ENCODE peak calls at places on chromosomes 6 and 20, in nine cellular contexts. Z, M, H, S, W, L, D, C and P are unnamed samples.

GRCh38 chr20:49268600-49269365 is 9.1 kb downstream of the ZNFX1 start:
- DNase-seq in Z (peak; percentile 71), M (no peak), H (no peak), S (no peak), W (no peak), L (no peak), D (no peak), C (no peak), P (no peak)

GRCh38 chr6:129929433-129929832 is 68.3 kb upstream of the TMEM244 start:
- DNase-seq in Z (peak; percentile 93), M (peak; percentile 75), H (no peak), S (no peak), W (peak; percentile 14), L (no peak), D (no peak), C (no peak), P (no peak)

GRCh38 chr20:50919567-50919966 is 11.7 kb downstream of the ADNP start:
- DNase-seq in Z (peak; percentile 93), M (no peak), H (no peak), S (no peak), W (no peak), L (no peak), D (no peak), C (no peak), P (no peak)

GRCh38 chr20:59955131-59955796 is 3.0 kb upstream of the CDH26 start:
- DNase-seq in Z (no peak), M (no peak), H (peak; percentile 34), S (no peak), W (peak; percentile 30), L (no peak), D (peak; percentile 48), C (no peak), P (peak; percentile 84)

GRCh38 chr6:85516168-85516567 is 66.3 kb downstream of the NT5E start:
- DNase-seq in Z (peak; percentile 54), M (no peak), H (no peak), S (no peak), W (no peak), L (no peak), D (no peak), C (no peak), P (no peak)

GRCh38 chr6:17431581-17431980 is 38.2 kb downstream of the CAP2 start:
- DNase-seq in Z (peak; percentile 80), M (peak; percentile 74), H (no peak), S (no peak), W (no peak), L (no peak), D (no peak), C (no peak), P (no peak)

GRCh38 chr6:25279748-25280616 is 808 bp downstream of the CARMIL1 start:
- DNase-seq in Z (no peak), M (no peak), H (no peak), S (peak; percentile 6), W (peak; percentile 54), L (no peak), D (peak; percentile 39), C (peak; percentile 65), P (no peak)

GRCh38 chr6:79543411-79543810 is 6.2 kb upstream of the LCA5 start:
- DNase-seq in Z (no peak), M (no peak), H (no peak), S (no peak), W (peak; percentile 63), L (no peak), D (no peak), C (no peak), P (no peak)

GRCh38 chr6:112560651-112561050 is 213.5 kb downstream of the RFPL4B start:
- DNase-seq in Z (no peak), M (no peak), H (no peak), S (no peak), W (no peak), L (no peak), D (no peak), C (no peak), P (no peak)

GRCh38 chr20:61127311-61128044 is 124.6 kb upstream of the CDH4 start:
- DNase-seq in Z (peak; percentile 34), M (peak; percentile 35), H (no peak), S (no peak), W (no peak), L (no peak), D (no peak), C (no peak), P (no peak)

GRCh38 chr20:4161447-4162251 is 146.3 kb upstream of the RNF24 start:
- DNase-seq in Z (peak; percentile 32), M (no peak), H (peak; percentile 82), S (no peak), W (no peak), L (no peak), D (peak; percentile 52), C (no peak), P (no peak)

GRCh38 chr20:17460119-17460518 is 71.1 kb downstream of the BFSP1 start:
- DNase-seq in Z (no peak), M (no peak), H (no peak), S (no peak), W (no peak), L (no peak), D (peak; percentile 4), C (no peak), P (no peak)

GRCh38 chr20:33704197-33704924 is 15.7 kb downstream of the PXMP4 start:
- DNase-seq in Z (no peak), M (no peak), H (no peak), S (no peak), W (no peak), L (no peak), D (no peak), C (no peak), P (no peak)

GRCh38 chr6:26304213-26305096 is 60.5 kb upstream of the BTN3A2 start:
- DNase-seq in Z (peak; percentile 70), M (no peak), H (no peak), S (no peak), W (no peak), L (no peak), D (peak; percentile 76), C (peak; percentile 65), P (peak; percentile 68)

GRCh38 chr6:80338201-80338836 is 231.8 kb downstream of the BCKDHB start:
- DNase-seq in Z (peak; percentile 37), M (no peak), H (no peak), S (peak; percentile 72), W (no peak), L (peak; percentile 36), D (peak; percentile 35), C (peak; percentile 86), P (peak; percentile 51)

GRCh38 chr20:32536861-32537656 is 48.1 kb downstream of the NOL4L start:
- DNase-seq in Z (no peak), M (no peak), H (peak; percentile 85), S (no peak), W (peak; percentile 97), L (peak; percentile 82), D (peak; percentile 68), C (peak; percentile 87), P (peak; percentile 13)

GRCh38 chr20:39602649-39603048 is 640.5 kb downstream of the DHX35 start:
- DNase-seq in Z (no peak), M (no peak), H (no peak), S (no peak), W (no peak), L (no peak), D (no peak), C (no peak), P (no peak)

GRCh38 chr6:16766836-16767745 is 5.8 kb upstream of the ATXN1 start:
- DNase-seq in Z (peak; percentile 75), M (no peak), H (no peak), S (no peak), W (no peak), L (no peak), D (no peak), C (no peak), P (no peak)

GRCh38 chr6:116277124-116277523 is 2.6 kb downstream of the TSPYL1 start:
- DNase-seq in Z (no peak), M (no peak), H (no peak), S (no peak), W (no peak), L (no peak), D (no peak), C (no peak), P (no peak)

GRCh38 chr20:14374191-14374590 is 36.8 kb upstream of the FLRT3 start:
- DNase-seq in Z (no peak), M (no peak), H (no peak), S (no peak), W (no peak), L (no peak), D (no peak), C (no peak), P (no peak)

GRCh38 chr20:56778765-56779195 is 149.7 kb downstream of the TFAP2C start:
- DNase-seq in Z (peak; percentile 43), M (no peak), H (no peak), S (no peak), W (no peak), L (no peak), D (no peak), C (no peak), P (no peak)

GRCh38 chr6:125149256-125150144 is 4.1 kb upstream of the TPD52L1 start:
- DNase-seq in Z (peak; percentile 68), M (no peak), H (no peak), S (no peak), W (no peak), L (no peak), D (no peak), C (no peak), P (no peak)

GRCh38 chr6:11425431-11425871 is 112.1 kb upstream of the TMEM170B start:
- DNase-seq in Z (no peak), M (no peak), H (no peak), S (no peak), W (no peak), L (no peak), D (no peak), C (no peak), P (no peak)

GRCh38 chr20:1171461-1172093 is 13.2 kb downstream of the TMEM74B start:
- DNase-seq in Z (peak; percentile 26), M (peak; percentile 10), H (no peak), S (no peak), W (no peak), L (no peak), D (peak; percentile 10), C (peak; percentile 61), P (peak; percentile 16)

GRCh38 chr6:17585766-17586502 is 14.2 kb upstream of the FAM8A1 start:
- DNase-seq in Z (peak; percentile 9), M (no peak), H (no peak), S (no peak), W (no peak), L (no peak), D (peak; percentile 16), C (no peak), P (peak; percentile 22)

GRCh38 chr6:143394351-143394750 is 56.1 kb downstream of the ADAT2 start:
- DNase-seq in Z (no peak), M (peak; percentile 79), H (no peak), S (no peak), W (no peak), L (no peak), D (no peak), C (no peak), P (no peak)

GRCh38 chr20:12171927-12172581 is 254.4 kb downstream of the BTBD3 start:
- DNase-seq in Z (peak; percentile 93), M (peak; percentile 34), H (no peak), S (no peak), W (peak; percentile 95), L (peak; percentile 70), D (no peak), C (no peak), P (no peak)

GRCh38 chr6:47669684-47670515 is 28.5 kb upstream of the ADGRF4 start:
- DNase-seq in Z (peak; percentile 16), M (no peak), H (peak; percentile 18), S (no peak), W (peak; percentile 29), L (no peak), D (no peak), C (no peak), P (no peak)

GRCh38 chr20:6994452-6994851 is 227.0 kb downstream of the BMP2 start:
- DNase-seq in Z (peak; percentile 97), M (peak; percentile 4), H (no peak), S (no peak), W (no peak), L (no peak), D (no peak), C (no peak), P (no peak)

GRCh38 chr6:41690541-41691330 is 44.7 kb downstream of the TFEB start:
- DNase-seq in Z (no peak), M (no peak), H (no peak), S (no peak), W (no peak), L (no peak), D (no peak), C (peak; percentile 61), P (no peak)

GRCh38 chr6:149015224-149015876 is 268.5 kb downstream of the UST start:
- DNase-seq in Z (peak; percentile 84), M (no peak), H (no peak), S (no peak), W (no peak), L (no peak), D (no peak), C (no peak), P (no peak)